ENCODE peak calls at places on chromosomes 12 and 14, in seven cellular contexts. One of them, this sample, is unnamed.

GRCh38 chr14:91890291-91890749 is 23.0 kb upstream of the TC2N start:
- DNase-seq in HepG2: no peak
- DNase-seq in Karpas-422: no peak
- DNase-seq in endodermal cell: no peak
- DNase-seq in SK-N-SH: no peak
- DNase-seq in H1: no peak
- DNase-seq in endothelial cell of umbilical vein: no peak
- DNase-seq in this sample: no peak

GRCh38 chr12:77031745-77032144 is 33.6 kb downstream of the E2F7 start:
- DNase-seq in H1: no peak
- DNase-seq in HepG2: no peak
- DNase-seq in endothelial cell of umbilical vein: no peak
- DNase-seq in Karpas-422: no peak
- DNase-seq in SK-N-SH: peak; percentile 12
- DNase-seq in endodermal cell: no peak
- DNase-seq in this sample: peak; percentile 40

GRCh38 chr14:75982724-75983358 is 1.0 kb upstream of the TGFB3 start:
- DNase-seq in endodermal cell: no peak
- DNase-seq in HepG2: no peak
- DNase-seq in Karpas-422: peak; percentile 83
- DNase-seq in endothelial cell of umbilical vein: peak; percentile 28
- DNase-seq in H1: peak; percentile 81
- DNase-seq in SK-N-SH: no peak
- DNase-seq in this sample: peak; percentile 49

GRCh38 chr14:104147346-104148125 is 9.1 kb downstream of the KIF26A start:
- DNase-seq in HepG2: no peak
- DNase-seq in Karpas-422: no peak
- DNase-seq in endothelial cell of umbilical vein: no peak
- DNase-seq in endodermal cell: peak; percentile 56
- DNase-seq in H1: peak; percentile 53
- DNase-seq in SK-N-SH: peak; percentile 58
- DNase-seq in this sample: no peak

GRCh38 chr12:124548854-124549378 is 18.5 kb downstream of the NCOR2 start:
- DNase-seq in Karpas-422: no peak
- DNase-seq in SK-N-SH: peak; percentile 72
- DNase-seq in HepG2: no peak
- DNase-seq in endodermal cell: no peak
- DNase-seq in endothelial cell of umbilical vein: peak; percentile 69
- DNase-seq in H1: no peak
- DNase-seq in this sample: peak; percentile 76

GRCh38 chr14:94390372-94391086 is 2.1 kb upstream of the SERPINA1 start:
- DNase-seq in HepG2: no peak
- DNase-seq in H1: no peak
- DNase-seq in endothelial cell of umbilical vein: no peak
- DNase-seq in SK-N-SH: no peak
- DNase-seq in endodermal cell: peak; percentile 56
- DNase-seq in Karpas-422: no peak
- DNase-seq in this sample: no peak

GRCh38 chr14:91872011-91872476 is 4.7 kb upstream of the TC2N start:
- DNase-seq in endothelial cell of umbilical vein: peak; percentile 19
- DNase-seq in H1: no peak
- DNase-seq in endodermal cell: no peak
- DNase-seq in SK-N-SH: no peak
- DNase-seq in HepG2: peak; percentile 8
- DNase-seq in Karpas-422: no peak
- DNase-seq in this sample: peak; percentile 29

GRCh38 chr12:121789800-121790748 is 3.4 kb downstream of the RHOF start:
- DNase-seq in SK-N-SH: no peak
- DNase-seq in Karpas-422: peak; percentile 81
- DNase-seq in endodermal cell: no peak
- DNase-seq in H1: no peak
- DNase-seq in endothelial cell of umbilical vein: no peak
- DNase-seq in HepG2: no peak
- DNase-seq in this sample: no peak

GRCh38 chr12:107200394-107200793 is 107.0 kb upstream of the CRY1 start:
- DNase-seq in endothelial cell of umbilical vein: no peak
- DNase-seq in HepG2: peak; percentile 32
- DNase-seq in Karpas-422: no peak
- DNase-seq in H1: no peak
- DNase-seq in SK-N-SH: no peak
- DNase-seq in endodermal cell: no peak
- DNase-seq in this sample: peak; percentile 26

GRCh38 chr12:14961466-14962155 is at the start of gene ARHGDIB:
- DNase-seq in HepG2: no peak
- DNase-seq in endothelial cell of umbilical vein: peak; percentile 90
- DNase-seq in H1: no peak
- DNase-seq in Karpas-422: peak; percentile 94
- DNase-seq in endodermal cell: no peak
- DNase-seq in SK-N-SH: no peak
- DNase-seq in this sample: no peak

GRCh38 chr14:67579636-67580035 is 20.4 kb downstream of the PIGH start:
- DNase-seq in Karpas-422: no peak
- DNase-seq in endothelial cell of umbilical vein: no peak
- DNase-seq in HepG2: no peak
- DNase-seq in endodermal cell: no peak
- DNase-seq in SK-N-SH: no peak
- DNase-seq in H1: no peak
- DNase-seq in this sample: no peak

GRCh38 chr12:51320695-51321320 is 3.2 kb downstream of the BIN2 start:
- DNase-seq in endodermal cell: peak; percentile 82
- DNase-seq in H1: no peak
- DNase-seq in Karpas-422: no peak
- DNase-seq in SK-N-SH: peak; percentile 56
- DNase-seq in endothelial cell of umbilical vein: no peak
- DNase-seq in HepG2: no peak
- DNase-seq in this sample: no peak

GRCh38 chr14:61042220-61042619 is 61.2 kb downstream of the SLC38A6 start:
- DNase-seq in endothelial cell of umbilical vein: no peak
- DNase-seq in endodermal cell: no peak
- DNase-seq in SK-N-SH: no peak
- DNase-seq in HepG2: peak; percentile 83
- DNase-seq in Karpas-422: peak; percentile 57
- DNase-seq in H1: no peak
- DNase-seq in this sample: no peak

GRCh38 chr12:92234533-92234932 is 88.9 kb upstream of the BTG1 start:
- DNase-seq in SK-N-SH: no peak
- DNase-seq in H1: no peak
- DNase-seq in Karpas-422: no peak
- DNase-seq in HepG2: no peak
- DNase-seq in endodermal cell: no peak
- DNase-seq in endothelial cell of umbilical vein: no peak
- DNase-seq in this sample: no peak

GRCh38 chr12:27015730-27016076 is 1.5 kb upstream of the TM7SF3 start:
- DNase-seq in SK-N-SH: peak; percentile 29
- DNase-seq in endothelial cell of umbilical vein: peak; percentile 60
- DNase-seq in HepG2: no peak
- DNase-seq in H1: no peak
- DNase-seq in Karpas-422: peak; percentile 84
- DNase-seq in endodermal cell: no peak
- DNase-seq in this sample: peak; percentile 73

GRCh38 chr14:105207460-105207901 is 26.4 kb upstream of the NUDT14 start:
- DNase-seq in endodermal cell: peak; percentile 69
- DNase-seq in HepG2: no peak
- DNase-seq in H1: no peak
- DNase-seq in SK-N-SH: no peak
- DNase-seq in Karpas-422: peak; percentile 68
- DNase-seq in endothelial cell of umbilical vein: no peak
- DNase-seq in this sample: no peak

GRCh38 chr12:103978384-103978982 is 12.8 kb downstream of the TDG start:
- DNase-seq in SK-N-SH: no peak
- DNase-seq in HepG2: no peak
- DNase-seq in endodermal cell: no peak
- DNase-seq in endothelial cell of umbilical vein: no peak
- DNase-seq in Karpas-422: no peak
- DNase-seq in H1: no peak
- DNase-seq in this sample: no peak
- H3K36me3 ChIP-seq in SK-N-SH: peaks cover 44% of the 10 kb centered on the region
- H3K36me3 ChIP-seq in HepG2: peaks cover 54% of the 10 kb centered on the region
- H3K36me3 ChIP-seq in endodermal cell: peaks cover 71% of the 10 kb centered on the region
- H3K36me3 ChIP-seq in endothelial cell of umbilical vein: peaks cover 26% of the 10 kb centered on the region
- H3K36me3 ChIP-seq in Karpas-422: peaks cover 56% of the 10 kb centered on the region
- H3K36me3 ChIP-seq in H1: peaks cover 51% of the 10 kb centered on the region
- H3K36me3 ChIP-seq in this sample: peaks cover 11% of the 10 kb centered on the region

GRCh38 chr14:56796259-56796658 is 14.0 kb downstream of the OTX2 start:
- DNase-seq in H1: no peak
- DNase-seq in endodermal cell: peak; percentile 75
- DNase-seq in SK-N-SH: no peak
- DNase-seq in HepG2: no peak
- DNase-seq in Karpas-422: no peak
- DNase-seq in endothelial cell of umbilical vein: no peak
- DNase-seq in this sample: no peak

GRCh38 chr14:56798447-56799326 is 11.6 kb downstream of the OTX2 start:
- DNase-seq in SK-N-SH: no peak
- DNase-seq in HepG2: no peak
- DNase-seq in H1: no peak
- DNase-seq in endothelial cell of umbilical vein: no peak
- DNase-seq in endodermal cell: peak; percentile 89
- DNase-seq in Karpas-422: no peak
- DNase-seq in this sample: no peak

GRCh38 chr14:56797003-56797568 is 13.2 kb downstream of the OTX2 start:
- DNase-seq in SK-N-SH: no peak
- DNase-seq in endothelial cell of umbilical vein: no peak
- DNase-seq in HepG2: no peak
- DNase-seq in Karpas-422: no peak
- DNase-seq in H1: peak; percentile 64
- DNase-seq in endodermal cell: peak; percentile 70
- DNase-seq in this sample: no peak

GRCh38 chr14:56799327-56799645 is 11.0 kb downstream of the OTX2 start:
- DNase-seq in H1: no peak
- DNase-seq in SK-N-SH: no peak
- DNase-seq in endodermal cell: no peak
- DNase-seq in endothelial cell of umbilical vein: no peak
- DNase-seq in Karpas-422: no peak
- DNase-seq in HepG2: no peak
- DNase-seq in this sample: no peak

GRCh38 chr14:56797569-56798446 is 12.5 kb downstream of the OTX2 start:
- DNase-seq in SK-N-SH: no peak
- DNase-seq in H1: peak; percentile 79
- DNase-seq in endodermal cell: peak; percentile 86
- DNase-seq in endothelial cell of umbilical vein: no peak
- DNase-seq in HepG2: no peak
- DNase-seq in Karpas-422: no peak
- DNase-seq in this sample: no peak
- H3K9ac ChIP-seq in SK-N-SH: no peak overlapping the region
- H3K9ac ChIP-seq in H1: peak overlapping the region; percentile 17
- H3K9ac ChIP-seq in endodermal cell: peak overlapping the region; percentile 98
- H3K9ac ChIP-seq in endothelial cell of umbilical vein: no peak overlapping the region
- H3K9ac ChIP-seq in HepG2: no peak overlapping the region
- H3K9ac ChIP-seq in Karpas-422: no peak overlapping the region
- H3K9ac ChIP-seq in this sample: no peak overlapping the region

GRCh38 chr12:34339922-34340321 is 317.6 kb downstream of the ALG10 start:
- DNase-seq in HepG2: no peak
- DNase-seq in H1: no peak
- DNase-seq in Karpas-422: no peak
- DNase-seq in SK-N-SH: no peak
- DNase-seq in endodermal cell: no peak
- DNase-seq in endothelial cell of umbilical vein: no peak
- DNase-seq in this sample: no peak
- H3K9me3 ChIP-seq in HepG2: no peaks in the 10 kb centered on the region
- H3K9me3 ChIP-seq in H1: peaks cover 100% of the 10 kb centered on the region
- H3K9me3 ChIP-seq in Karpas-422: peaks cover 13% of the 10 kb centered on the region
- H3K9me3 ChIP-seq in SK-N-SH: no peaks in the 10 kb centered on the region
- H3K9me3 ChIP-seq in endodermal cell: no peaks in the 10 kb centered on the region
- H3K9me3 ChIP-seq in endothelial cell of umbilical vein: peaks cover 3% of the 10 kb centered on the region
- H3K9me3 ChIP-seq in this sample: no peaks in the 10 kb centered on the region

GRCh38 chr12:46669720-46670119 is 156.1 kb downstream of the SLC38A4 start:
- DNase-seq in H1: peak; percentile 60
- DNase-seq in endodermal cell: peak; percentile 81
- DNase-seq in HepG2: no peak
- DNase-seq in SK-N-SH: no peak
- DNase-seq in endothelial cell of umbilical vein: no peak
- DNase-seq in Karpas-422: no peak
- DNase-seq in this sample: no peak
- H3K36me3 ChIP-seq in H1: no peaks in the 10 kb centered on the region
- H3K36me3 ChIP-seq in endodermal cell: no peaks in the 10 kb centered on the region
- H3K36me3 ChIP-seq in HepG2: no peaks in the 10 kb centered on the region
- H3K36me3 ChIP-seq in SK-N-SH: no peaks in the 10 kb centered on the region
- H3K36me3 ChIP-seq in endothelial cell of umbilical vein: no peaks in the 10 kb centered on the region
- H3K36me3 ChIP-seq in Karpas-422: no peaks in the 10 kb centered on the region
- H3K36me3 ChIP-seq in this sample: no peaks in the 10 kb centered on the region

DNA sequence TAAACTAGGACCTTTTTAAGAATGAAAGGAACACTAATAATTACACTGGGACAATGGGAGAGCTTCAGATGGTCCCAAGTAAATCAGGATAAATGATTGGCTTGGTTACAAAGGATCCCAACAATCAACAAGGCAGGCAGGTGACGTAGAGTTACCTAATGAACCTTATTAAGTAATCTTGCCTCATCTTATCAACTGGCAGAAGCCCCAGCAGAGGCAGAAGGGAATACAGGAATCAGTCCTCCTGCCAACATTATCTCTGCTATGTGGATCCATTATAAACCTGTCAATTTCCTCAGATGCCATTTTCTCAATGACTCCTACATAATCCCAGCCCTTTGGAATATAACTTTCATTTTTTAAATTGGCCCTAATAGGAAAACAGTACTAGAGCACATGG is 11.4 kb downstream of the DCAF5 start:
- DNase-seq in endodermal cell: no peak
- DNase-seq in SK-N-SH: no peak
- DNase-seq in HepG2: no peak
- DNase-seq in endothelial cell of umbilical vein: no peak
- DNase-seq in H1: no peak
- DNase-seq in Karpas-422: no peak
- DNase-seq in this sample: no peak
- H3K9ac ChIP-seq in endodermal cell: peak overlapping the region; percentile 56
- H3K9ac ChIP-seq in SK-N-SH: no peak overlapping the region
- H3K9ac ChIP-seq in HepG2: no peak overlapping the region
- H3K9ac ChIP-seq in endothelial cell of umbilical vein: no peak overlapping the region
- H3K9ac ChIP-seq in H1: no peak overlapping the region
- H3K9ac ChIP-seq in Karpas-422: no peak overlapping the region
- H3K9ac ChIP-seq in this sample: no peak overlapping the region

GRCh38 chr14:93337884-93338283 is 5.0 kb upstream of the BTBD7 start:
- DNase-seq in HepG2: no peak
- DNase-seq in endodermal cell: no peak
- DNase-seq in SK-N-SH: no peak
- DNase-seq in H1: no peak
- DNase-seq in endothelial cell of umbilical vein: no peak
- DNase-seq in Karpas-422: no peak
- DNase-seq in this sample: no peak
- H3K9me3 ChIP-seq in HepG2: peaks cover 18% of the 10 kb centered on the region
- H3K9me3 ChIP-seq in endodermal cell: peaks cover 42% of the 10 kb centered on the region
- H3K9me3 ChIP-seq in SK-N-SH: no peaks in the 10 kb centered on the region
- H3K9me3 ChIP-seq in H1: peaks cover 13% of the 10 kb centered on the region
- H3K9me3 ChIP-seq in endothelial cell of umbilical vein: no peaks in the 10 kb centered on the region
- H3K9me3 ChIP-seq in Karpas-422: peaks cover 12% of the 10 kb centered on the region
- H3K9me3 ChIP-seq in this sample: no peaks in the 10 kb centered on the region

GRCh38 chr12:104294845-104295674 is 8.5 kb upstream of the EID3 start:
- DNase-seq in endodermal cell: no peak
- DNase-seq in endothelial cell of umbilical vein: no peak
- DNase-seq in H1: no peak
- DNase-seq in SK-N-SH: no peak
- DNase-seq in HepG2: no peak
- DNase-seq in Karpas-422: no peak
- DNase-seq in this sample: no peak
- H3K36me3 ChIP-seq in endodermal cell: peaks cover 66% of the 10 kb centered on the region
- H3K36me3 ChIP-seq in endothelial cell of umbilical vein: peaks cover 41% of the 10 kb centered on the region
- H3K36me3 ChIP-seq in H1: peaks cover 13% of the 10 kb centered on the region
- H3K36me3 ChIP-seq in SK-N-SH: peaks cover 39% of the 10 kb centered on the region
- H3K36me3 ChIP-seq in HepG2: peaks cover 59% of the 10 kb centered on the region
- H3K36me3 ChIP-seq in Karpas-422: peaks cover 46% of the 10 kb centered on the region
- H3K36me3 ChIP-seq in this sample: peaks cover 28% of the 10 kb centered on the region

This sample was measured in fibroblast of lung.